ENCODE peak calls at places on chromosomes 16 and 17, in four cellular contexts. E is Daoy; I is CD8-positive, alpha-beta memory T cell; H is astrocyte. B is an unnamed sample.

GRCh38 chr17:79082311-79083190 is 7.9 kb downstream of the ENGASE start:
- DNase-seq in H (no peak), I (peak), E (peak), B (peak)

GRCh38 chr16:1713933-1714332 is 7.9 kb downstream of the MAPK8IP3 start:
- DNase-seq in I (no peak), E (no peak), H (no peak), B (no peak)

GRCh38 chr17:80892019-80892855 is 99.4 kb upstream of the CHMP6 start:
- DNase-seq in E (peak), H (peak), I (peak), B (peak)

GRCh38 chr17:75707096-75707720 is 14.1 kb upstream of the ITGB4 start:
- DNase-seq in E (peak), H (peak), I (no peak), B (no peak)

GRCh38 chr17:29135464-29135863 is 44.7 kb downstream of the MYO18A start:
- DNase-seq in I (no peak), H (no peak), E (no peak), B (no peak)

GRCh38 chr17:2179615-2180295 is 123.8 kb downstream of the SMG6 start:
- DNase-seq in H (peak), E (peak), I (no peak), B (no peak)

GRCh38 chr17:17782425-17783120 is 54.2 kb downstream of the SREBF1 start:
- DNase-seq in I (no peak), H (no peak), E (peak), B (no peak)

GRCh38 chr16:2663553-2664521 is 18.5 kb upstream of the KCTD5 start:
- DNase-seq in E (no peak), H (peak), I (no peak), B (no peak)

GRCh38 chr17:31533546-31534155 is 142.2 kb downstream of the RAB11FIP4 start:
- DNase-seq in I (no peak), H (peak), E (peak), B (no peak)

GRCh38 chr17:980406-981291 is 1.1 kb upstream of the NXN start:
- DNase-seq in H (peak), E (peak), I (peak), B (peak)

GRCh38 chr17:74134991-74135390 is 68.5 kb upstream of the RPL38 start:
- DNase-seq in I (no peak), E (no peak), H (no peak), B (no peak)

GRCh38 chr16:89123831-89124100 is 30.1 kb downstream of the ACSF3 start:
- DNase-seq in I (no peak), H (no peak), E (no peak), B (no peak)

GRCh38 chr16:81004646-81005353 is 1.9 kb downstream of the CMC2 start:
- DNase-seq in H (no peak), I (peak), E (peak), B (peak)

GRCh38 chr16:1283296-1283695 is 26.1 kb upstream of the UBE2I start:
- DNase-seq in E (no peak), H (no peak), I (no peak), B (no peak)

GRCh38 chr17:41483991-41484826 is 3.3 kb upstream of the KRT35 start:
- DNase-seq in E (no peak), I (no peak), H (no peak), B (no peak)